ENCODE peak calls at places on chromosomes 1 and 21, in eight cellular contexts. One of them, this sample, is unnamed.

GRCh38 chr1:154403983-154404382 is 1.2 kb upstream of the IL6R start:
- DNase-seq in fibroblast of the aortic adventitia: no peak
- DNase-seq in naive B cell: no peak
- DNase-seq in HepG2: no peak
- DNase-seq in H54: no peak
- DNase-seq in T-helper 2 cell: no peak
- DNase-seq in stimulated activated CD8-positive, alpha-beta memory T cell treated with anti-CD3 and anti-CD28 coated beads, Interleukin-7, amount 100 ng/mL, for 1 hour: no peak
- DNase-seq in NCI-H2227 treated with DMSO at 0.1 percent for 48 hours: no peak
- DNase-seq in this sample: no peak

GRCh38 chr1:244347942-244348341 is 103.8 kb downstream of the ADSS2 start:
- DNase-seq in fibroblast of the aortic adventitia: no peak
- DNase-seq in naive B cell: no peak
- DNase-seq in HepG2: no peak
- DNase-seq in H54: no peak
- DNase-seq in T-helper 2 cell: no peak
- DNase-seq in stimulated activated CD8-positive, alpha-beta memory T cell treated with anti-CD3 and anti-CD28 coated beads, Interleukin-7, amount 100 ng/mL, for 1 hour: no peak
- DNase-seq in NCI-H2227 treated with DMSO at 0.1 percent for 48 hours: no peak
- DNase-seq in this sample: peak

GRCh38 chr1:10113501-10113900 is 80.7 kb downstream of the UBE4B start:
- DNase-seq in fibroblast of the aortic adventitia: no peak
- DNase-seq in naive B cell: no peak
- DNase-seq in HepG2: no peak
- DNase-seq in H54: no peak
- DNase-seq in T-helper 2 cell: no peak
- DNase-seq in stimulated activated CD8-positive, alpha-beta memory T cell treated with anti-CD3 and anti-CD28 coated beads, Interleukin-7, amount 100 ng/mL, for 1 hour: no peak
- DNase-seq in NCI-H2227 treated with DMSO at 0.1 percent for 48 hours: no peak
- DNase-seq in this sample: no peak

GRCh38 chr1:72357411-72357810 is 75.1 kb upstream of the NEGR1 start:
- DNase-seq in fibroblast of the aortic adventitia: peak
- DNase-seq in naive B cell: no peak
- DNase-seq in HepG2: no peak
- DNase-seq in H54: no peak
- DNase-seq in T-helper 2 cell: no peak
- DNase-seq in stimulated activated CD8-positive, alpha-beta memory T cell treated with anti-CD3 and anti-CD28 coated beads, Interleukin-7, amount 100 ng/mL, for 1 hour: no peak
- DNase-seq in NCI-H2227 treated with DMSO at 0.1 percent for 48 hours: no peak
- DNase-seq in this sample: no peak

GRCh38 chr1:214990619-214991018 is 91.9 kb upstream of the KCNK2 start:
- DNase-seq in fibroblast of the aortic adventitia: peak
- DNase-seq in naive B cell: no peak
- DNase-seq in HepG2: no peak
- DNase-seq in H54: peak
- DNase-seq in T-helper 2 cell: no peak
- DNase-seq in stimulated activated CD8-positive, alpha-beta memory T cell treated with anti-CD3 and anti-CD28 coated beads, Interleukin-7, amount 100 ng/mL, for 1 hour: no peak
- DNase-seq in NCI-H2227 treated with DMSO at 0.1 percent for 48 hours: no peak
- DNase-seq in this sample: no peak

GRCh38 chr21:29151937-29152336 is 21.5 kb downstream of the MAP3K7CL start:
- DNase-seq in fibroblast of the aortic adventitia: no peak
- DNase-seq in naive B cell: no peak
- DNase-seq in HepG2: no peak
- DNase-seq in H54: no peak
- DNase-seq in T-helper 2 cell: no peak
- DNase-seq in stimulated activated CD8-positive, alpha-beta memory T cell treated with anti-CD3 and anti-CD28 coated beads, Interleukin-7, amount 100 ng/mL, for 1 hour: no peak
- DNase-seq in NCI-H2227 treated with DMSO at 0.1 percent for 48 hours: no peak
- DNase-seq in this sample: no peak

GRCh38 chr1:226366290-226366689 is 41.6 kb downstream of the PARP1 start:
- DNase-seq in fibroblast of the aortic adventitia: no peak
- DNase-seq in naive B cell: no peak
- DNase-seq in HepG2: no peak
- DNase-seq in H54: no peak
- DNase-seq in T-helper 2 cell: no peak
- DNase-seq in stimulated activated CD8-positive, alpha-beta memory T cell treated with anti-CD3 and anti-CD28 coated beads, Interleukin-7, amount 100 ng/mL, for 1 hour: no peak
- DNase-seq in NCI-H2227 treated with DMSO at 0.1 percent for 48 hours: no peak
- DNase-seq in this sample: no peak

GRCh38 chr1:30672661-30673060 is 50.7 kb downstream of the MATN1 start:
- DNase-seq in fibroblast of the aortic adventitia: peak
- DNase-seq in naive B cell: no peak
- DNase-seq in HepG2: no peak
- DNase-seq in H54: no peak
- DNase-seq in T-helper 2 cell: no peak
- DNase-seq in stimulated activated CD8-positive, alpha-beta memory T cell treated with anti-CD3 and anti-CD28 coated beads, Interleukin-7, amount 100 ng/mL, for 1 hour: no peak
- DNase-seq in NCI-H2227 treated with DMSO at 0.1 percent for 48 hours: no peak
- DNase-seq in this sample: no peak

GRCh38 chr1:228141082-228141870 is 1.2 kb downstream of the GUK1 start:
- DNase-seq in fibroblast of the aortic adventitia: peak
- DNase-seq in naive B cell: no peak
- DNase-seq in HepG2: no peak
- DNase-seq in H54: no peak
- DNase-seq in T-helper 2 cell: peak
- DNase-seq in stimulated activated CD8-positive, alpha-beta memory T cell treated with anti-CD3 and anti-CD28 coated beads, Interleukin-7, amount 100 ng/mL, for 1 hour: no peak
- DNase-seq in NCI-H2227 treated with DMSO at 0.1 percent for 48 hours: no peak
- DNase-seq in this sample: peak

GRCh38 chr21:27246741-27247140 is 279.9 kb upstream of the ADAMTS5 start:
- DNase-seq in fibroblast of the aortic adventitia: peak
- DNase-seq in naive B cell: no peak
- DNase-seq in HepG2: no peak
- DNase-seq in H54: peak
- DNase-seq in T-helper 2 cell: no peak
- DNase-seq in stimulated activated CD8-positive, alpha-beta memory T cell treated with anti-CD3 and anti-CD28 coated beads, Interleukin-7, amount 100 ng/mL, for 1 hour: no peak
- DNase-seq in NCI-H2227 treated with DMSO at 0.1 percent for 48 hours: no peak
- DNase-seq in this sample: no peak

GRCh38 chr1:41118645-41119044 is 97.1 kb upstream of the SLFNL1 start:
- DNase-seq in fibroblast of the aortic adventitia: no peak
- DNase-seq in naive B cell: no peak
- DNase-seq in HepG2: no peak
- DNase-seq in H54: no peak
- DNase-seq in T-helper 2 cell: no peak
- DNase-seq in stimulated activated CD8-positive, alpha-beta memory T cell treated with anti-CD3 and anti-CD28 coated beads, Interleukin-7, amount 100 ng/mL, for 1 hour: no peak
- DNase-seq in NCI-H2227 treated with DMSO at 0.1 percent for 48 hours: no peak
- DNase-seq in this sample: no peak

GRCh38 chr21:41622831-41623548 is 115.0 kb upstream of the TMPRSS2 start:
- DNase-seq in fibroblast of the aortic adventitia: no peak
- DNase-seq in naive B cell: no peak
- DNase-seq in HepG2: no peak
- DNase-seq in H54: peak
- DNase-seq in T-helper 2 cell: no peak
- DNase-seq in stimulated activated CD8-positive, alpha-beta memory T cell treated with anti-CD3 and anti-CD28 coated beads, Interleukin-7, amount 100 ng/mL, for 1 hour: no peak
- DNase-seq in NCI-H2227 treated with DMSO at 0.1 percent for 48 hours: no peak
- DNase-seq in this sample: peak

GRCh38 chr1:169999357-169999756 is 75.1 kb downstream of the KIFAP3 start:
- DNase-seq in fibroblast of the aortic adventitia: peak
- DNase-seq in naive B cell: no peak
- DNase-seq in HepG2: no peak
- DNase-seq in H54: no peak
- DNase-seq in T-helper 2 cell: no peak
- DNase-seq in stimulated activated CD8-positive, alpha-beta memory T cell treated with anti-CD3 and anti-CD28 coated beads, Interleukin-7, amount 100 ng/mL, for 1 hour: no peak
- DNase-seq in NCI-H2227 treated with DMSO at 0.1 percent for 48 hours: no peak
- DNase-seq in this sample: no peak

GRCh38 chr21:42125571-42126544 is 54.7 kb downstream of the UMODL1 start:
- DNase-seq in fibroblast of the aortic adventitia: peak
- DNase-seq in naive B cell: no peak
- DNase-seq in HepG2: peak
- DNase-seq in H54: no peak
- DNase-seq in T-helper 2 cell: no peak
- DNase-seq in stimulated activated CD8-positive, alpha-beta memory T cell treated with anti-CD3 and anti-CD28 coated beads, Interleukin-7, amount 100 ng/mL, for 1 hour: no peak
- DNase-seq in NCI-H2227 treated with DMSO at 0.1 percent for 48 hours: no peak
- DNase-seq in this sample: no peak

GRCh38 chr1:109300650-109301151 is 6.1 kb downstream of the MYBPHL start:
- DNase-seq in fibroblast of the aortic adventitia: no peak
- DNase-seq in naive B cell: no peak
- DNase-seq in HepG2: no peak
- DNase-seq in H54: no peak
- DNase-seq in T-helper 2 cell: no peak
- DNase-seq in stimulated activated CD8-positive, alpha-beta memory T cell treated with anti-CD3 and anti-CD28 coated beads, Interleukin-7, amount 100 ng/mL, for 1 hour: no peak
- DNase-seq in NCI-H2227 treated with DMSO at 0.1 percent for 48 hours: no peak
- DNase-seq in this sample: no peak

GRCh38 chr1:75855010-75855409 is 58.3 kb downstream of the MSH4 start:
- DNase-seq in fibroblast of the aortic adventitia: peak
- DNase-seq in naive B cell: no peak
- DNase-seq in HepG2: peak
- DNase-seq in H54: no peak
- DNase-seq in T-helper 2 cell: no peak
- DNase-seq in stimulated activated CD8-positive, alpha-beta memory T cell treated with anti-CD3 and anti-CD28 coated beads, Interleukin-7, amount 100 ng/mL, for 1 hour: no peak
- DNase-seq in NCI-H2227 treated with DMSO at 0.1 percent for 48 hours: no peak
- DNase-seq in this sample: peak

GRCh38 chr1:198749279-198749678 is 110.4 kb downstream of the PTPRC start:
- DNase-seq in fibroblast of the aortic adventitia: no peak
- DNase-seq in naive B cell: no peak
- DNase-seq in HepG2: no peak
- DNase-seq in H54: no peak
- DNase-seq in T-helper 2 cell: no peak
- DNase-seq in stimulated activated CD8-positive, alpha-beta memory T cell treated with anti-CD3 and anti-CD28 coated beads, Interleukin-7, amount 100 ng/mL, for 1 hour: no peak
- DNase-seq in NCI-H2227 treated with DMSO at 0.1 percent for 48 hours: no peak
- DNase-seq in this sample: no peak

GRCh38 chr1:224931605-224932004 is 2.1 kb downstream of the DNAH14 start:
- DNase-seq in fibroblast of the aortic adventitia: no peak
- DNase-seq in naive B cell: no peak
- DNase-seq in HepG2: no peak
- DNase-seq in H54: no peak
- DNase-seq in T-helper 2 cell: no peak
- DNase-seq in stimulated activated CD8-positive, alpha-beta memory T cell treated with anti-CD3 and anti-CD28 coated beads, Interleukin-7, amount 100 ng/mL, for 1 hour: no peak
- DNase-seq in NCI-H2227 treated with DMSO at 0.1 percent for 48 hours: no peak
- DNase-seq in this sample: no peak

GRCh38 chr1:95440511-95440910 is 206.5 kb downstream of the RWDD3 start:
- DNase-seq in fibroblast of the aortic adventitia: no peak
- DNase-seq in naive B cell: no peak
- DNase-seq in HepG2: no peak
- DNase-seq in H54: no peak
- DNase-seq in T-helper 2 cell: no peak
- DNase-seq in stimulated activated CD8-positive, alpha-beta memory T cell treated with anti-CD3 and anti-CD28 coated beads, Interleukin-7, amount 100 ng/mL, for 1 hour: no peak
- DNase-seq in NCI-H2227 treated with DMSO at 0.1 percent for 48 hours: no peak
- DNase-seq in this sample: no peak

GRCh38 chr21:44901391-44902074 is 19.2 kb downstream of the ITGB2 start:
- DNase-seq in fibroblast of the aortic adventitia: no peak
- DNase-seq in naive B cell: no peak
- DNase-seq in HepG2: no peak
- DNase-seq in H54: no peak
- DNase-seq in T-helper 2 cell: no peak
- DNase-seq in stimulated activated CD8-positive, alpha-beta memory T cell treated with anti-CD3 and anti-CD28 coated beads, Interleukin-7, amount 100 ng/mL, for 1 hour: no peak
- DNase-seq in NCI-H2227 treated with DMSO at 0.1 percent for 48 hours: no peak
- DNase-seq in this sample: no peak

GRCh38 chr1:19861034-19861433 is 21.2 kb upstream of the OTUD3 start:
- DNase-seq in fibroblast of the aortic adventitia: peak
- DNase-seq in naive B cell: no peak
- DNase-seq in HepG2: no peak
- DNase-seq in H54: no peak
- DNase-seq in T-helper 2 cell: no peak
- DNase-seq in stimulated activated CD8-positive, alpha-beta memory T cell treated with anti-CD3 and anti-CD28 coated beads, Interleukin-7, amount 100 ng/mL, for 1 hour: no peak
- DNase-seq in NCI-H2227 treated with DMSO at 0.1 percent for 48 hours: no peak
- DNase-seq in this sample: no peak

GRCh38 chr1:14113841-14114567 is 414.0 kb downstream of the PRDM2 start:
- DNase-seq in fibroblast of the aortic adventitia: peak
- DNase-seq in naive B cell: no peak
- DNase-seq in HepG2: no peak
- DNase-seq in H54: peak
- DNase-seq in T-helper 2 cell: no peak
- DNase-seq in stimulated activated CD8-positive, alpha-beta memory T cell treated with anti-CD3 and anti-CD28 coated beads, Interleukin-7, amount 100 ng/mL, for 1 hour: no peak
- DNase-seq in NCI-H2227 treated with DMSO at 0.1 percent for 48 hours: peak
- DNase-seq in this sample: peak

GRCh38 chr1:52659356-52659755 is 26.4 kb downstream of the SHISAL2A start:
- DNase-seq in fibroblast of the aortic adventitia: no peak
- DNase-seq in naive B cell: no peak
- DNase-seq in HepG2: no peak
- DNase-seq in H54: no peak
- DNase-seq in T-helper 2 cell: no peak
- DNase-seq in stimulated activated CD8-positive, alpha-beta memory T cell treated with anti-CD3 and anti-CD28 coated beads, Interleukin-7, amount 100 ng/mL, for 1 hour: no peak
- DNase-seq in NCI-H2227 treated with DMSO at 0.1 percent for 48 hours: no peak
- DNase-seq in this sample: no peak

GRCh38 chr1:169245706-169246105 is 121.9 kb downstream of the NME7 start:
- DNase-seq in fibroblast of the aortic adventitia: no peak
- DNase-seq in naive B cell: no peak
- DNase-seq in HepG2: no peak
- DNase-seq in H54: no peak
- DNase-seq in T-helper 2 cell: no peak
- DNase-seq in stimulated activated CD8-positive, alpha-beta memory T cell treated with anti-CD3 and anti-CD28 coated beads, Interleukin-7, amount 100 ng/mL, for 1 hour: no peak
- DNase-seq in NCI-H2227 treated with DMSO at 0.1 percent for 48 hours: no peak
- DNase-seq in this sample: no peak

GRCh38 chr1:32903991-32904776 is 3.0 kb upstream of the TMEM54 start:
- DNase-seq in fibroblast of the aortic adventitia: no peak
- DNase-seq in naive B cell: no peak
- DNase-seq in HepG2: no peak
- DNase-seq in H54: no peak
- DNase-seq in T-helper 2 cell: no peak
- DNase-seq in stimulated activated CD8-positive, alpha-beta memory T cell treated with anti-CD3 and anti-CD28 coated beads, Interleukin-7, amount 100 ng/mL, for 1 hour: no peak
- DNase-seq in NCI-H2227 treated with DMSO at 0.1 percent for 48 hours: no peak
- DNase-seq in this sample: no peak

GRCh38 chr1:6501414-6501813 is 9.9 kb upstream of the PLEKHG5 start:
- DNase-seq in fibroblast of the aortic adventitia: no peak
- DNase-seq in naive B cell: no peak
- DNase-seq in HepG2: no peak
- DNase-seq in H54: no peak
- DNase-seq in T-helper 2 cell: no peak
- DNase-seq in stimulated activated CD8-positive, alpha-beta memory T cell treated with anti-CD3 and anti-CD28 coated beads, Interleukin-7, amount 100 ng/mL, for 1 hour: no peak
- DNase-seq in NCI-H2227 treated with DMSO at 0.1 percent for 48 hours: no peak
- DNase-seq in this sample: no peak

GRCh38 chr1:71298633-71299032 is 217.8 kb upstream of the ZRANB2 start:
- DNase-seq in fibroblast of the aortic adventitia: no peak
- DNase-seq in naive B cell: no peak
- DNase-seq in HepG2: no peak
- DNase-seq in H54: no peak
- DNase-seq in T-helper 2 cell: no peak
- DNase-seq in stimulated activated CD8-positive, alpha-beta memory T cell treated with anti-CD3 and anti-CD28 coated beads, Interleukin-7, amount 100 ng/mL, for 1 hour: no peak
- DNase-seq in NCI-H2227 treated with DMSO at 0.1 percent for 48 hours: no peak
- DNase-seq in this sample: no peak